ENCODE peak calls at places on chromosomes 13 and 19, in four cellular contexts. One of them, this sample, is unnamed.

GRCh38 chr19:10270180-10270615 is 722 bp upstream of the ICAM1 start:
- DNase-seq in stimulated activated CD4-positive, alpha-beta T cell treated with anti-CD3 and anti-CD28 coated beads, Interleukin-1b, Interleukin-23, amount 100 ng/mL, for 1 hour: no peak
- DNase-seq in colonic mucosa: peak
- DNase-seq in head of caudate nucleus: peak
- DNase-seq in this sample: peak

GRCh38 chr19:46412034-46412982 is 1.1 kb downstream of the CCDC8 start:
- DNase-seq in stimulated activated CD4-positive, alpha-beta T cell treated with anti-CD3 and anti-CD28 coated beads, Interleukin-1b, Interleukin-23, amount 100 ng/mL, for 1 hour: no peak
- DNase-seq in head of caudate nucleus: no peak
- DNase-seq in colonic mucosa: no peak
- DNase-seq in this sample: peak

GRCh38 chr19:42114412-42114811 is 17.8 kb downstream of the POU2F2 start:
- DNase-seq in head of caudate nucleus: no peak
- DNase-seq in colonic mucosa: no peak
- DNase-seq in stimulated activated CD4-positive, alpha-beta T cell treated with anti-CD3 and anti-CD28 coated beads, Interleukin-1b, Interleukin-23, amount 100 ng/mL, for 1 hour: no peak
- DNase-seq in this sample: peak

GRCh38 chr13:46315491-46316075 is 71.5 kb downstream of the RUBCNL start:
- DNase-seq in head of caudate nucleus: no peak
- DNase-seq in stimulated activated CD4-positive, alpha-beta T cell treated with anti-CD3 and anti-CD28 coated beads, Interleukin-1b, Interleukin-23, amount 100 ng/mL, for 1 hour: no peak
- DNase-seq in colonic mucosa: no peak
- DNase-seq in this sample: no peak

GRCh38 chr13:112129557-112129956 is 62.6 kb downstream of the SOX1 start:
- DNase-seq in head of caudate nucleus: no peak
- DNase-seq in stimulated activated CD4-positive, alpha-beta T cell treated with anti-CD3 and anti-CD28 coated beads, Interleukin-1b, Interleukin-23, amount 100 ng/mL, for 1 hour: no peak
- DNase-seq in colonic mucosa: no peak
- DNase-seq in this sample: peak

GRCh38 chr13:104385409-104385808 is 1319.2 kb upstream of the SLC10A2 start:
- DNase-seq in stimulated activated CD4-positive, alpha-beta T cell treated with anti-CD3 and anti-CD28 coated beads, Interleukin-1b, Interleukin-23, amount 100 ng/mL, for 1 hour: no peak
- DNase-seq in head of caudate nucleus: no peak
- DNase-seq in colonic mucosa: no peak
- DNase-seq in this sample: no peak

GRCh38 chr19:50311723-50312635 is 17.2 kb downstream of the KCNC3 start:
- DNase-seq in head of caudate nucleus: no peak
- DNase-seq in colonic mucosa: no peak
- DNase-seq in stimulated activated CD4-positive, alpha-beta T cell treated with anti-CD3 and anti-CD28 coated beads, Interleukin-1b, Interleukin-23, amount 100 ng/mL, for 1 hour: no peak
- DNase-seq in this sample: peak

GRCh38 chr19:55384576-55385235 is 614 bp upstream of the TMEM238 start:
- DNase-seq in stimulated activated CD4-positive, alpha-beta T cell treated with anti-CD3 and anti-CD28 coated beads, Interleukin-1b, Interleukin-23, amount 100 ng/mL, for 1 hour: no peak
- DNase-seq in head of caudate nucleus: peak
- DNase-seq in colonic mucosa: no peak
- DNase-seq in this sample: peak

GRCh38 chr13:39766464-39767167 is 111.2 kb downstream of the COG6 start:
- DNase-seq in head of caudate nucleus: peak
- DNase-seq in colonic mucosa: no peak
- DNase-seq in stimulated activated CD4-positive, alpha-beta T cell treated with anti-CD3 and anti-CD28 coated beads, Interleukin-1b, Interleukin-23, amount 100 ng/mL, for 1 hour: no peak
- DNase-seq in this sample: no peak

GRCh38 chr19:50957587-50957986 is 4.7 kb upstream of the KLK5 start:
- DNase-seq in head of caudate nucleus: no peak
- DNase-seq in stimulated activated CD4-positive, alpha-beta T cell treated with anti-CD3 and anti-CD28 coated beads, Interleukin-1b, Interleukin-23, amount 100 ng/mL, for 1 hour: no peak
- DNase-seq in colonic mucosa: no peak
- DNase-seq in this sample: no peak

GRCh38 chr13:105573134-105573533 is 962.3 kb downstream of the EFNB2 start:
- DNase-seq in head of caudate nucleus: no peak
- DNase-seq in stimulated activated CD4-positive, alpha-beta T cell treated with anti-CD3 and anti-CD28 coated beads, Interleukin-1b, Interleukin-23, amount 100 ng/mL, for 1 hour: no peak
- DNase-seq in colonic mucosa: no peak
- DNase-seq in this sample: no peak

GRCh38 chr19:19860756-19861390 is 4.8 kb upstream of the ZNF253 start:
- DNase-seq in head of caudate nucleus: peak
- DNase-seq in stimulated activated CD4-positive, alpha-beta T cell treated with anti-CD3 and anti-CD28 coated beads, Interleukin-1b, Interleukin-23, amount 100 ng/mL, for 1 hour: peak
- DNase-seq in colonic mucosa: no peak
- DNase-seq in this sample: peak

GRCh38 chr13:94218537-94218936 is 260.9 kb downstream of the DCT start:
- DNase-seq in colonic mucosa: no peak
- DNase-seq in head of caudate nucleus: no peak
- DNase-seq in stimulated activated CD4-positive, alpha-beta T cell treated with anti-CD3 and anti-CD28 coated beads, Interleukin-1b, Interleukin-23, amount 100 ng/mL, for 1 hour: no peak
- DNase-seq in this sample: no peak

GRCh38 chr19:14561832-14562351 is 10.0 kb downstream of the NDUFB7 start:
- DNase-seq in head of caudate nucleus: peak
- DNase-seq in colonic mucosa: no peak
- DNase-seq in stimulated activated CD4-positive, alpha-beta T cell treated with anti-CD3 and anti-CD28 coated beads, Interleukin-1b, Interleukin-23, amount 100 ng/mL, for 1 hour: no peak
- DNase-seq in this sample: peak

GRCh38 chr19:2774953-2775555 is 8.0 kb downstream of the SGTA start:
- DNase-seq in colonic mucosa: no peak
- DNase-seq in stimulated activated CD4-positive, alpha-beta T cell treated with anti-CD3 and anti-CD28 coated beads, Interleukin-1b, Interleukin-23, amount 100 ng/mL, for 1 hour: no peak
- DNase-seq in head of caudate nucleus: peak
- DNase-seq in this sample: no peak

GRCh38 chr19:38849746-38850230 is at the start of gene HNRNPL:
- DNase-seq in stimulated activated CD4-positive, alpha-beta T cell treated with anti-CD3 and anti-CD28 coated beads, Interleukin-1b, Interleukin-23, amount 100 ng/mL, for 1 hour: peak
- DNase-seq in head of caudate nucleus: peak
- DNase-seq in colonic mucosa: peak
- DNase-seq in this sample: no peak

GRCh38 chr19:15280915-15281683 is 48.9 kb upstream of the EPHX3 start:
- DNase-seq in head of caudate nucleus: peak
- DNase-seq in stimulated activated CD4-positive, alpha-beta T cell treated with anti-CD3 and anti-CD28 coated beads, Interleukin-1b, Interleukin-23, amount 100 ng/mL, for 1 hour: no peak
- DNase-seq in colonic mucosa: peak
- DNase-seq in this sample: peak

GRCh38 chr13:49807681-49808080 is 15.2 kb upstream of the KPNA3 start:
- DNase-seq in stimulated activated CD4-positive, alpha-beta T cell treated with anti-CD3 and anti-CD28 coated beads, Interleukin-1b, Interleukin-23, amount 100 ng/mL, for 1 hour: no peak
- DNase-seq in colonic mucosa: no peak
- DNase-seq in head of caudate nucleus: no peak
- DNase-seq in this sample: no peak

GRCh38 chr19:55176116-55176515 is 4.0 kb downstream of the SYT5 start:
- DNase-seq in stimulated activated CD4-positive, alpha-beta T cell treated with anti-CD3 and anti-CD28 coated beads, Interleukin-1b, Interleukin-23, amount 100 ng/mL, for 1 hour: no peak
- DNase-seq in head of caudate nucleus: no peak
- DNase-seq in colonic mucosa: no peak
- DNase-seq in this sample: no peak

GRCh38 chr13:44899967-44900366 is 89.3 kb downstream of the NUFIP1 start:
- DNase-seq in head of caudate nucleus: no peak
- DNase-seq in stimulated activated CD4-positive, alpha-beta T cell treated with anti-CD3 and anti-CD28 coated beads, Interleukin-1b, Interleukin-23, amount 100 ng/mL, for 1 hour: no peak
- DNase-seq in colonic mucosa: no peak
- DNase-seq in this sample: no peak

GRCh38 chr13:22173605-22174004 is 502.7 kb downstream of the FGF9 start:
- DNase-seq in colonic mucosa: no peak
- DNase-seq in stimulated activated CD4-positive, alpha-beta T cell treated with anti-CD3 and anti-CD28 coated beads, Interleukin-1b, Interleukin-23, amount 100 ng/mL, for 1 hour: no peak
- DNase-seq in head of caudate nucleus: no peak
- DNase-seq in this sample: no peak

GRCh38 chr13:44331912-44332840 is 41.4 kb upstream of the SERP2 start:
- DNase-seq in head of caudate nucleus: peak
- DNase-seq in stimulated activated CD4-positive, alpha-beta T cell treated with anti-CD3 and anti-CD28 coated beads, Interleukin-1b, Interleukin-23, amount 100 ng/mL, for 1 hour: no peak
- DNase-seq in colonic mucosa: no peak
- DNase-seq in this sample: peak

GRCh38 chr19:33388231-33388816 is 14.8 kb downstream of the CEBPG start:
- DNase-seq in colonic mucosa: no peak
- DNase-seq in stimulated activated CD4-positive, alpha-beta T cell treated with anti-CD3 and anti-CD28 coated beads, Interleukin-1b, Interleukin-23, amount 100 ng/mL, for 1 hour: no peak
- DNase-seq in head of caudate nucleus: no peak
- DNase-seq in this sample: no peak

GRCh38 chr19:30784850-30785459 is 412.8 kb downstream of the ZNF536 start:
- DNase-seq in colonic mucosa: peak
- DNase-seq in head of caudate nucleus: peak
- DNase-seq in stimulated activated CD4-positive, alpha-beta T cell treated with anti-CD3 and anti-CD28 coated beads, Interleukin-1b, Interleukin-23, amount 100 ng/mL, for 1 hour: peak
- DNase-seq in this sample: peak

GRCh38 chr13:30898721-30899188 is 7.3 kb upstream of the MEDAG start:
- DNase-seq in head of caudate nucleus: no peak
- DNase-seq in stimulated activated CD4-positive, alpha-beta T cell treated with anti-CD3 and anti-CD28 coated beads, Interleukin-1b, Interleukin-23, amount 100 ng/mL, for 1 hour: no peak
- DNase-seq in colonic mucosa: no peak
- DNase-seq in this sample: peak

GRCh38 chr19:4639531-4640246 is 373 bp downstream of the TNFAIP8L1 start:
- DNase-seq in head of caudate nucleus: no peak
- DNase-seq in colonic mucosa: peak
- DNase-seq in stimulated activated CD4-positive, alpha-beta T cell treated with anti-CD3 and anti-CD28 coated beads, Interleukin-1b, Interleukin-23, amount 100 ng/mL, for 1 hour: no peak
- DNase-seq in this sample: peak

GRCh38 chr13:21894091-21894490 is 223.2 kb downstream of the FGF9 start:
- DNase-seq in stimulated activated CD4-positive, alpha-beta T cell treated with anti-CD3 and anti-CD28 coated beads, Interleukin-1b, Interleukin-23, amount 100 ng/mL, for 1 hour: no peak
- DNase-seq in head of caudate nucleus: no peak
- DNase-seq in colonic mucosa: peak
- DNase-seq in this sample: no peak

This sample was measured in left kidney.